ENCODE peak calls at places on chromosomes 16 and 17, in four cellular contexts. G, W, I and Z are unnamed samples.
A peak's percentile ranks its signal among the peaks of the same experiment; 100 is the strongest.

GRCh38 chr16:46620265-46621005 is 744 bp downstream of the SHCBP1 start:
- DNase-seq in G (no peak), W (peak; percentile 61), I (peak; percentile 22), Z (no peak)

GRCh38 chr16:75279277-75279676 is 27.9 kb upstream of the BCAR1 start:
- DNase-seq in G (no peak), W (no peak), I (no peak), Z (peak; percentile 28)

GRCh38 chr17:81457917-81458555 is 54.6 kb downstream of the ACTG1 start:
- DNase-seq in G (no peak), W (no peak), I (no peak), Z (no peak)

GRCh38 chr17:4229627-4230026 is 34.2 kb downstream of the ANKFY1 start:
- DNase-seq in G (peak; percentile 86), W (peak; percentile 94), I (peak; percentile 47), Z (peak; percentile 91)

GRCh38 chr16:85986931-85987749 is 88.2 kb downstream of the IRF8 start:
- DNase-seq in G (peak; percentile 69), W (no peak), I (no peak), Z (no peak)

GRCh38 chr16:14202697-14203096 is 131.6 kb downstream of the MRTFB start:
- DNase-seq in G (no peak), W (peak; percentile 21), I (peak; percentile 25), Z (no peak)

GRCh38 chr16:55491691-55492090 is 12.7 kb downstream of the MMP2 start:
- DNase-seq in G (peak; percentile 86), W (no peak), I (no peak), Z (no peak)

GRCh38 chr17:45246861-45247428 is 14.9 kb downstream of the SPATA32 start:
- DNase-seq in G (no peak), W (no peak), I (no peak), Z (no peak)

GRCh38 chr16:82987767-82988166 is 361.0 kb downstream of the CDH13 start:
- DNase-seq in G (peak; percentile 45), W (peak; percentile 29), I (peak; percentile 63), Z (no peak)

GRCh38 chr16:88197481-88198456 is 185.0 kb upstream of the ZNF469 start:
- DNase-seq in G (peak; percentile 62), W (no peak), I (no peak), Z (no peak)

GRCh38 chr17:31596382-31597323 is 205.2 kb downstream of the RAB11FIP4 start:
- DNase-seq in G (peak; percentile 93), W (peak; percentile 97), I (peak; percentile 97), Z (peak; percentile 99)

GRCh38 chr16:674214-674881 is 1.1 kb upstream of the RHBDL1 start:
- DNase-seq in G (no peak), W (no peak), I (no peak), Z (no peak)

GRCh38 chr17:61399131-61400057 is at the start of gene TBX2:
- DNase-seq in G (no peak), W (peak; percentile 95), I (peak; percentile 37), Z (peak; percentile 79)

GRCh38 chr17:43814714-43815113 is 18.2 kb downstream of the MPP3 start:
- DNase-seq in G (no peak), W (peak; percentile 74), I (peak; percentile 64), Z (peak; percentile 87)

GRCh38 chr17:79518330-79519151 is 92.3 kb downstream of the RBFOX3 start:
- DNase-seq in G (no peak), W (no peak), I (no peak), Z (no peak)

GRCh38 chr16:46833465-46833810 is 2.5 kb upstream of the C16orf87 start:
- DNase-seq in G (no peak), W (peak; percentile 21), I (no peak), Z (no peak)

GRCh38 chr16:31874354-31875111 is 926 bp downstream of the ZNF267 start:
- DNase-seq in G (no peak), W (peak; percentile 69), I (peak; percentile 83), Z (peak; percentile 56)

GRCh38 chr16:76222087-76222486 is 55.1 kb upstream of the CNTNAP4 start:
- DNase-seq in G (no peak), W (peak; percentile 28), I (no peak), Z (no peak)

GRCh38 chr16:13077816-13078215 is 176.4 kb downstream of the SHISA9 start:
- DNase-seq in G (no peak), W (no peak), I (no peak), Z (no peak)

DNA sequence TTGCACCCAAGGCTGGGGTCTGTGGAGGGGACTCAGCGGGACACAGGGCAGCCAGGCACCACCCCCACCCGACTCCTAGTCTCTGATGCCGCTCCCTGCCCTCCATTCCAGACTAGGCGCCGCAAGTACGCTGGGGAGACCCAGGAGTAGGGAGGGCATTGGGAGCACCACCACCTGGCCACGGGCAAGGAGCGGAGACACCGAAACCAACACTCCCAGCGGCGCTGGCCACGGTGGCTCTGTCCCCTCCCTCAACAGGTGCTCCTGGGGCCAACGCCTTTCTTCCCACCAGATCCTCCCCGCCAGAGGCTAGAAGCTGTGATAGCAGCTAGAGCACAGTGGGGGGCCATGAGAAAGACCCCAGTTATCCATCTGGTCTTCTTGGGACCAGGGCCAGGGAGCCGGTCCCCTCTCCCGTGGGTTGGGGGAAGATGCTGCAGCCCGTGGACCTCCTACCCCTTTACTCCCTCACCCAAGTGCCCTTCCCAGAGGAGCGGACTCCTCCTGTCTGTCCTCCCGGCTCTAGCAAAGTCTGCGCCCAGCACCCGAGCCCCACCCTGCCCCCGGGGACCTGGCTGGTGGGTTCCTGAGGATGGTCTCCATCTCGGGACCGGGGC is 453 bp upstream of the SYNGR3 start:
- DNase-seq in G (no peak), W (no peak), I (no peak), Z (no peak)
- H3K4me3 ChIP-seq in G (no peak overlapping the region), W (no peak overlapping the region), I (no peak overlapping the region), Z (no peak overlapping the region)

GRCh38 chr16:28218109-28218508 is 6.3 kb upstream of the XPO6 start:
- DNase-seq in G (no peak), W (peak; percentile 66), I (peak; percentile 63), Z (peak; percentile 72)
- TF ChIP-seq CTCF in G (no peak), W (peak; percentile 65), I (peak; percentile 55), Z (peak; percentile 80)

GRCh38 chr17:77600346-77600745 is 358.2 kb upstream of the TNRC6C start:
- DNase-seq in G (peak; percentile 76), W (no peak), I (no peak), Z (no peak)

GRCh38 chr17:77599699-77600098 is 358.8 kb upstream of the TNRC6C start:
- DNase-seq in G (no peak), W (no peak), I (no peak), Z (no peak)

GRCh38 chr17:77602883-77603640 is 355.4 kb upstream of the TNRC6C start:
- DNase-seq in G (peak; percentile 76), W (no peak), I (no peak), Z (no peak)

GRCh38 chr17:77602062-77602746 is 356.3 kb upstream of the TNRC6C start:
- DNase-seq in G (peak; percentile 93), W (peak; percentile 71), I (peak; percentile 82), Z (peak; percentile 91)

GRCh38 chr17:77601054-77601979 is 357.2 kb upstream of the TNRC6C start:
- DNase-seq in G (peak; percentile 92), W (no peak), I (no peak), Z (peak; percentile 38)
- H3K4me3 ChIP-seq in G (no peak overlapping the region), W (no peak overlapping the region), I (no peak overlapping the region), Z (no peak overlapping the region)

GRCh38 chr16:50389900-50390896 is 21.4 kb upstream of the BRD7 start:
- DNase-seq in G (peak; percentile 70), W (no peak), I (no peak), Z (no peak)
- TF ChIP-seq CTCF in G (no peak), W (no peak), I (no peak), Z (no peak)

GRCh38 chr17:38465420-38466345 is 37.4 kb downstream of the ARHGAP23 start:
- DNase-seq in G (peak; percentile 92), W (no peak), I (peak; percentile 45), Z (peak; percentile 89)
- H3K4me3 ChIP-seq in G (peak overlapping the region; percentile 14), W (peak overlapping the region; percentile 54), I (peak overlapping the region; percentile 56), Z (peak overlapping the region; percentile 74)

GRCh38 chr17:48026503-48027321 is 10.9 kb downstream of the COPZ2 start:
- DNase-seq in G (peak; percentile 97), W (peak; percentile 92), I (peak; percentile 92), Z (peak; percentile 95)

GRCh38 chr17:48023408-48024148 is 14.0 kb downstream of the COPZ2 start:
- DNase-seq in G (peak; percentile 95), W (peak; percentile 52), I (peak; percentile 83), Z (peak; percentile 77)

GRCh38 chr17:48025904-48026502 is 11.6 kb downstream of the COPZ2 start:
- DNase-seq in G (no peak), W (no peak), I (peak; percentile 73), Z (no peak)

GRCh38 chr17:48024149-48025039 is 13.2 kb downstream of the COPZ2 start:
- DNase-seq in G (peak; percentile 89), W (peak; percentile 21), I (peak; percentile 59), Z (peak; percentile 84)

GRCh38 chr17:48025040-48025903 is 12.3 kb downstream of the COPZ2 start:
- DNase-seq in G (peak; percentile 99), W (peak; percentile 95), I (peak; percentile 96), Z (peak; percentile 95)
- TF ChIP-seq CTCF in G (no peak), W (peak; percentile 61), I (peak; percentile 73), Z (peak; percentile 67)

GRCh38 chr16:81237942-81238295 is 570 bp upstream of the BCO1 start:
- DNase-seq in G (no peak), W (no peak), I (no peak), Z (no peak)
- H3K4me3 ChIP-seq in G (no peak overlapping the region), W (no peak overlapping the region), I (no peak overlapping the region), Z (no peak overlapping the region)

GRCh38 chr17:42359133-42359532 is 29.1 kb downstream of the STAT3 start:
- DNase-seq in G (no peak), W (no peak), I (no peak), Z (no peak)

GRCh38 chr17:42358434-42358833 is 29.8 kb downstream of the STAT3 start:
- DNase-seq in G (peak; percentile 9), W (no peak), I (no peak), Z (no peak)

DNA sequence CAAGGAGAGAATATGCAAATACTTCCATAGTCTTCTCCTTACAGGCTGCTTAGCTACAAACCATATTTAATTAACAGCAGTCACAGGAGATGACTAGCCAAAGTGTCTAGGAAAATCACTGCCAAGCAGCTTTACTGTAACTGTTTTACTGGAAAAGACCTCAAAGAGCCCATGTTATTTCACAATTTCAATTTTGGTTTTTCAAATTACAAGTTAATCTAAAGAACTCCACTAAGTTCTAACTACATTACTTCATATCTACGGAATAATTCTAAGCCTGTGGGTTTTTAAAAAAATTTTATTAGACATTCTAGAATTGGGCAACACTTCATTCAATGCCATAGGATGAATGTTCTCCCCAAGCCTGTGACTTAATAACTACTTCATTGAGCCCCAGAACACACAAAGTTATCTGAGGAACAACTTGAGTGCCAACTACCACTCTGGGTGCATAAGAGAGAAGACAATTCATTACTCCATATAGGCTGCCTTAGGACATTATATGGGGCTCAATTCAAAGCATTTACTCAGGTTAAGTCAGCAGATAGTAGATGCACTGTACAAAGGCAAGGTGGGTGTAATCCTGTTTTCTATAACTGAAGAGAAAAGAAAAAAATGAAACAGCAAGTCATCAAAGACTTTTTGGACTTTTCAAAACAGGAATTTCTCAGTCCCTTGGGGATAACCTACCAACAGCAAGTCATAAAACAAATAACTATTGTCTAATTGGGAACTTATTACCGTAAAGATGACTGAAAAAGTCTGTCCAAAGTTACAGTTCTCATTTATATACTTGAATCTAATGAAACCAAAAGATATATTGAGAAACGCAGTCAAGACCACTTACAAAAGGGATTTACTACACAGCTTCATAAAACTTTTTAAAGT is 33.0 kb downstream of the STAT3 start:
- DNase-seq in G (no peak), W (peak; percentile 70), I (no peak), Z (peak; percentile 91)
- TF ChIP-seq CTCF in G (no peak), W (no peak), I (no peak), Z (no peak)

GRCh38 chr17:72614871-72615626 is 477.4 kb downstream of the SLC39A11 start:
- DNase-seq in G (no peak), W (peak; percentile 59), I (peak; percentile 57), Z (peak; percentile 58)
- H3K4me3 ChIP-seq in G (no peak overlapping the region), W (no peak overlapping the region), I (no peak overlapping the region), Z (no peak overlapping the region)